ENCODE peak calls at places on chromosomes 11 and 22, in eight cellular contexts. U, O, I, V, F, Y, Z and W are unnamed samples.

GRCh38 chr22:27850000-27850465 is 48.5 kb upstream of the MN1 start:
- ATAC-seq in U (peak; percentile 32), O (no peak), I (peak; percentile 19), V (no peak), F (no peak), Y (no peak), Z (peak; percentile 39), W (peak; percentile 39)

GRCh38 chr11:109818303-109818702 is 274.9 kb upstream of the ZC3H12C start:
- ATAC-seq in U (no peak), O (no peak), I (no peak), V (no peak), F (peak; percentile 36), Y (no peak), Z (no peak), W (no peak)

GRCh38 chr22:50727678-50728522 is 10.1 kb upstream of the ACR start:
- ATAC-seq in U (no peak), O (no peak), I (no peak), V (no peak), F (no peak), Y (no peak), Z (no peak), W (no peak)

GRCh38 chr11:67301951-67302516 is 1.3 kb upstream of the SSH3 start:
- ATAC-seq in U (no peak), O (no peak), I (peak; percentile 64), V (peak; percentile 74), F (no peak), Y (peak; percentile 32), Z (peak; percentile 48), W (no peak)

GRCh38 chr11:58625826-58626460 is 3.5 kb downstream of the CNTF start:
- ATAC-seq in U (no peak), O (no peak), I (no peak), V (no peak), F (no peak), Y (no peak), Z (no peak), W (no peak)

GRCh38 chr11:72609045-72609444 is 65.2 kb downstream of the PDE2A start:
- ATAC-seq in U (peak; percentile 19), O (peak; percentile 68), I (no peak), V (no peak), F (peak; percentile 55), Y (peak; percentile 74), Z (peak; percentile 64), W (no peak)

GRCh38 chr11:12483604-12484003 is 106.2 kb downstream of the PARVA start:
- ATAC-seq in U (no peak), O (no peak), I (no peak), V (no peak), F (no peak), Y (no peak), Z (no peak), W (no peak)

GRCh38 chr11:289145-289705 is 299 bp downstream of the PGGHG start:
- ATAC-seq in U (no peak), O (peak; percentile 20), I (no peak), V (no peak), F (peak; percentile 17), Y (peak; percentile 1), Z (no peak), W (peak; percentile 27)

GRCh38 chr11:105367129-105367528 is 227.6 kb upstream of the CARD18 start:
- ATAC-seq in U (no peak), O (no peak), I (no peak), V (no peak), F (no peak), Y (no peak), Z (no peak), W (no peak)

GRCh38 chr11:35639591-35640179 is 21.4 kb downstream of the FJX1 start:
- ATAC-seq in U (no peak), O (no peak), I (no peak), V (no peak), F (no peak), Y (no peak), Z (peak; percentile 55), W (no peak)

GRCh38 chr22:17754233-17754925 is 19.9 kb downstream of the BID start:
- ATAC-seq in U (peak; percentile 82), O (peak; percentile 72), I (no peak), V (peak; percentile 57), F (peak; percentile 82), Y (peak; percentile 30), Z (peak; percentile 83), W (no peak)

GRCh38 chr22:50723991-50724390 is 14.0 kb upstream of the ACR start:
- ATAC-seq in U (no peak), O (no peak), I (no peak), V (no peak), F (peak; percentile 62), Y (no peak), Z (no peak), W (no peak)

GRCh38 chr22:17786435-17787158 is 12.3 kb upstream of the BID start:
- ATAC-seq in U (peak; percentile 76), O (no peak), I (peak; percentile 23), V (no peak), F (no peak), Y (peak; percentile 78), Z (peak; percentile 23), W (peak; percentile 74)

GRCh38 chr22:22195265-22196017 is 49.1 kb upstream of the VPREB1 start:
- ATAC-seq in U (peak; percentile 99), O (peak; percentile 100), I (peak; percentile 88), V (peak; percentile 94), F (peak; percentile 94), Y (peak; percentile 99), Z (peak; percentile 100), W (no peak)

GRCh38 chr11:118870396-118871343 is 13.0 kb upstream of the CXCR5 start:
- ATAC-seq in U (peak; percentile 80), O (peak; percentile 14), I (peak; percentile 81), V (peak; percentile 71), F (peak; percentile 87), Y (peak; percentile 77), Z (peak; percentile 74), W (peak; percentile 64)

GRCh38 chr11:19156892-19157291 is 39.9 kb downstream of the ZDHHC13 start:
- ATAC-seq in U (no peak), O (no peak), I (no peak), V (no peak), F (no peak), Y (no peak), Z (no peak), W (no peak)
- TF ChIP-seq POLR2AphosphoS5 in U (no peak), O (no peak), I (no peak), V (no peak), F (no peak), Y (no peak), Z (no peak), W (no peak)

GRCh38 chr11:124867700-124868099 is 2.5 kb downstream of the ROBO3 start:
- ATAC-seq in U (peak; percentile 75), O (peak; percentile 68), I (no peak), V (peak; percentile 75), F (peak; percentile 79), Y (peak; percentile 80), Z (peak; percentile 42), W (no peak)

GRCh38 chr11:124869331-124869730 is 4.1 kb downstream of the ROBO3 start:
- ATAC-seq in U (no peak), O (no peak), I (no peak), V (no peak), F (no peak), Y (no peak), Z (no peak), W (no peak)

GRCh38 chr11:124868322-124869274 is 3.4 kb downstream of the ROBO3 start:
- ATAC-seq in U (no peak), O (no peak), I (no peak), V (no peak), F (no peak), Y (no peak), Z (no peak), W (no peak)

GRCh38 chr11:124870430-124870829 is 5.2 kb downstream of the ROBO3 start:
- ATAC-seq in U (no peak), O (no peak), I (no peak), V (no peak), F (no peak), Y (no peak), Z (no peak), W (no peak)

DNA sequence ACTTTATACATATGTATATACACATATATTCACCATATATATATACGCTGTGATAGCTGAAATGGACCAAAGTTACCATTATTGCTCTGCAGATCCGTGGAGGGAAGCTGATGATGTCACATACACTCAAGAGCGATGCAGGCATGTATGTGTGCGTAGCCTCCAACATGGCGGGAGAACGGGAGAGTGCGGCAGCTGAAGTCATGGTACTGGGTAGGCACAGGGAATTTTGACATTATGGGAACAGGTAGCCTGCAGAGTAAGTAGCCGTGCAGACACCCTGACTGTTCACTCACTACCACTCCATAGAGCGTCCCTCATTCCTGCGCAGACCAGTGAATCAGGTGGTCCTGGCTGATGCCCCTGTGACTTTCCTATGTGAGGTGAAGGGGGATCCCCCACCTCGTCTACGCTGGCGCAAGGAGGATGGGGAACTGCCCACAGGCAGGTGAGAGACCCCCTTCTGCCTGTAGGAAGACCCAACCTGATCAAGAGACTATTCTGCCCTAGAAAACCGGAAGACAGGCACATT is 4.7 kb downstream of the ROBO3 start:
- ATAC-seq in U (no peak), O (no peak), I (no peak), V (no peak), F (no peak), Y (no peak), Z (no peak), W (no peak)
- H3K27me3 ChIP-seq in U (peaks cover 76% of the 10 kb centered on the region), O (peaks cover 25% of the 10 kb centered on the region), I (peaks cover 53% of the 10 kb centered on the region), V (peaks cover 74% of the 10 kb centered on the region), F (peaks cover 26% of the 10 kb centered on the region), Y (peaks cover 84% of the 10 kb centered on the region), Z (peaks cover 100% of the 10 kb centered on the region), W (peaks cover 98% of the 10 kb centered on the region)

DNA sequence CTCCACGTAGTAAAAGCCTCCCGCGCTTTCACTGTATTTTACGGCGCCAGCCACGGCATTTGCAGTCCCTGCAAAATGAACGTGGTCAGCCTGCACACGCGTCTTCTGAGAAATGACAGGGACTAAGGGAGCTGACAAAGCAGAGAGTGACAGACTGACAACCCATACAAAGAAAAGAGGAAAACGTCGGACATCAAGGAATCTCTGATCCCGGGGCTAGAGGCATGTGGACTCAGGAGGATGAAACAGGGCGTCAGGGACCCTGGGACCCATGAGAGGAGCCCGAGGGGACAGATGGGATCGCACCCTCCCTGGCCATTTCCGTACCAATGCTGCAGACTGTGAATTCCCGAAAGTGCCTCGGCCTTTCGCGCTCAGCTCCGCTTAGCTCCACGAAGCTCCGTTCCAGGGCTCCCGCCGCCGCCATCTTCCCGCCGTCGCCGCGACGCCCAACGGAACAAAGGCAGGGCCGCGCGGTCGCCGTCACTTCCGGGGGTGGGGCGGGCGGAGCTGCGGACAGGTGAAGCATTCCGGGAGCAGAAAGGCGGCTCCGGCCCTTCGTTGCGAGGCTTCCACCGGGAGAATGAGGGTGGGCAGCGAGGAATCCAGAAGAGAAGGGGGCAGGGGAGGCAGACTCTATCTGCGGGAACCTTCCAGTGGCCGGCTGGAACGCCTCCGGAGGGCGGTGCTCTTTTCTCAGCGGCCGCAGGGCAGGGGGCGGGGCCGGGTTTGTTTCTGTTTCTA is at the start of gene NUP160:
- ATAC-seq in U (peak; percentile 91), O (peak; percentile 86), I (peak; percentile 93), V (peak; percentile 95), F (peak; percentile 90), Y (peak; percentile 92), Z (peak; percentile 88), W (peak; percentile 91)
- TF ChIP-seq CTCF in U (no peak), O (no peak), I (no peak), V (no peak), F (no peak), Y (no peak), Z (no peak), W (no peak)

DNA sequence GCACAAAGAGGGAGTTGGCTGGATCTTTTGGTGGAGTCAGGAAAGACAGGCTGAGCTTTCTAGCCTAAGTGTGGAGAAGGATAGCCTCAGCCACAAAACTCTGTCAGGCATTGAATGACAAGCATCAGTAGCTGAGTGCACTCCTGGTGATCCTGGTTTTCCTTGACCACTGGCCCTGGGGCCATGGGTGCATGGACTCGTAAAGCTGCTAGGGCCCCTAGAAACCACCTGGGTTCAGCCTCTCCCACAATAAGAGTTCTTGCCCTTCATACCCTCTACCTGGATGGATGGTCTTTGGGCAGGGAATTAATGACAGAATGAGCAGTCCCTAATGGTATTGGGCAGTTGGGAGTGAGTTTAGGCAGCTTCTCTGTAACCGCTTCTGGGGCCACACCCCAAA is 22.9 kb downstream of the TUB start:
- ATAC-seq in U (no peak), O (no peak), I (no peak), V (no peak), F (no peak), Y (no peak), Z (no peak), W (no peak)
- TF ChIP-seq POLR2AphosphoS5 in U (no peak), O (no peak), I (no peak), V (no peak), F (no peak), Y (no peak), Z (no peak), W (no peak)